ENCODE peak calls at places on chromosomes 13 and 19, in eight cellular contexts. One of them, this sample, is unnamed.

GRCh38 chr13:45195421-45195820 is 5.4 kb downstream of the KCTD4 start:
- DNase-seq in BE2C: no peak
- DNase-seq in SJCRH30: no peak
- DNase-seq in cardiac muscle cell: no peak
- DNase-seq in neural progenitor cell: no peak
- DNase-seq in GM23338: no peak
- DNase-seq in Panc1: no peak
- DNase-seq in left ventricle myocardium inferior: no peak
- DNase-seq in this sample: no peak

GRCh38 chr19:49835562-49835961 is 15.4 kb upstream of the PTOV1 start:
- DNase-seq in BE2C: no peak
- DNase-seq in SJCRH30: no peak
- DNase-seq in cardiac muscle cell: no peak
- DNase-seq in neural progenitor cell: no peak
- DNase-seq in GM23338: no peak
- DNase-seq in Panc1: no peak
- DNase-seq in left ventricle myocardium inferior: no peak
- DNase-seq in this sample: peak; percentile 49

GRCh38 chr13:20567881-20568528 is 1.0 kb downstream of the IFT88 start:
- DNase-seq in BE2C: no peak
- DNase-seq in SJCRH30: peak; percentile 19
- DNase-seq in cardiac muscle cell: no peak
- DNase-seq in neural progenitor cell: no peak
- DNase-seq in GM23338: no peak
- DNase-seq in Panc1: no peak
- DNase-seq in left ventricle myocardium inferior: no peak
- DNase-seq in this sample: no peak

GRCh38 chr19:44745386-44745831 is 3.1 kb upstream of the BCL3 start:
- DNase-seq in BE2C: peak; percentile 42
- DNase-seq in SJCRH30: peak; percentile 90
- DNase-seq in cardiac muscle cell: peak; percentile 92
- DNase-seq in neural progenitor cell: peak; percentile 22
- DNase-seq in GM23338: peak; percentile 52
- DNase-seq in Panc1: no peak
- DNase-seq in left ventricle myocardium inferior: peak; percentile 86
- DNase-seq in this sample: peak; percentile 79

GRCh38 chr19:45598267-45599011 is 3.6 kb downstream of the GPR4 start:
- DNase-seq in BE2C: no peak
- DNase-seq in SJCRH30: peak; percentile 26
- DNase-seq in cardiac muscle cell: peak; percentile 62
- DNase-seq in neural progenitor cell: no peak
- DNase-seq in GM23338: no peak
- DNase-seq in Panc1: no peak
- DNase-seq in left ventricle myocardium inferior: peak; percentile 34
- DNase-seq in this sample: peak; percentile 58

GRCh38 chr13:31276386-31276785 is 76.6 kb downstream of the B3GLCT start:
- DNase-seq in BE2C: no peak
- DNase-seq in SJCRH30: no peak
- DNase-seq in cardiac muscle cell: peak; percentile 31
- DNase-seq in neural progenitor cell: no peak
- DNase-seq in GM23338: no peak
- DNase-seq in Panc1: no peak
- DNase-seq in left ventricle myocardium inferior: no peak
- DNase-seq in this sample: no peak

GRCh38 chr13:79781829-79782540 is 301.0 kb downstream of the NDFIP2 start:
- DNase-seq in BE2C: no peak
- DNase-seq in SJCRH30: peak; percentile 35
- DNase-seq in cardiac muscle cell: no peak
- DNase-seq in neural progenitor cell: no peak
- DNase-seq in GM23338: no peak
- DNase-seq in Panc1: no peak
- DNase-seq in left ventricle myocardium inferior: no peak
- DNase-seq in this sample: no peak

GRCh38 chr19:32877323-32877912 is 7.9 kb upstream of the SLC7A9 start:
- DNase-seq in BE2C: no peak
- DNase-seq in SJCRH30: no peak
- DNase-seq in cardiac muscle cell: no peak
- DNase-seq in neural progenitor cell: no peak
- DNase-seq in GM23338: no peak
- DNase-seq in Panc1: no peak
- DNase-seq in left ventricle myocardium inferior: no peak
- DNase-seq in this sample: no peak

GRCh38 chr13:106033634-106034033 is 501.8 kb downstream of the EFNB2 start:
- DNase-seq in BE2C: no peak
- DNase-seq in SJCRH30: no peak
- DNase-seq in cardiac muscle cell: peak; percentile 87
- DNase-seq in neural progenitor cell: no peak
- DNase-seq in GM23338: peak; percentile 4
- DNase-seq in Panc1: no peak
- DNase-seq in left ventricle myocardium inferior: no peak
- DNase-seq in this sample: no peak

DNA sequence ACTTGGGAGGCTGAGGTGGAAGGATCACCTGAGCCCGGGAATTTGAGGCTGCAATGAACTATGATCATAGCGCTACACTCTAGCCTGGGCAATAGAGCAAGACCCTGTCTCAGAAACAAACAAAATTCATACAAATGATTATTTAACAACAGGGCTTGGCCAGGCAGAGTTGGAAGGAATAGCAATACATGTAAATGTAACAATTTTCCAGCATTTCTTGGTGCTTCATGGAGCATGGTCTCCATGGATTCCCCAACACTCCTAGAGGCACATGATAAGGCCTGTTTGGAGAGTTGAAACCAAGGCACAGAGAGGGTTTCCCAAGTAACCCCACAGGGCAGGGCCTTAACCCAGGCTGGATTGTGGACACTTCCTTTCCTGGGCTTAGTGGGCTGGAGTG is 10.2 kb downstream of the INSL3 start:
- DNase-seq in BE2C: no peak
- DNase-seq in SJCRH30: no peak
- DNase-seq in cardiac muscle cell: no peak
- DNase-seq in neural progenitor cell: no peak
- DNase-seq in GM23338: no peak
- DNase-seq in Panc1: no peak
- DNase-seq in left ventricle myocardium inferior: no peak
- DNase-seq in this sample: no peak
- H3K4me3 ChIP-seq in BE2C: no peak overlapping the region
- H3K4me3 ChIP-seq in SJCRH30: no peak overlapping the region
- H3K4me3 ChIP-seq in cardiac muscle cell: no peak overlapping the region
- H3K4me3 ChIP-seq in neural progenitor cell: no peak overlapping the region
- H3K4me3 ChIP-seq in GM23338: no peak overlapping the region
- H3K4me3 ChIP-seq in Panc1: no peak overlapping the region
- H3K4me3 ChIP-seq in left ventricle myocardium inferior: no peak overlapping the region
- H3K4me3 ChIP-seq in this sample: no peak overlapping the region

DNA sequence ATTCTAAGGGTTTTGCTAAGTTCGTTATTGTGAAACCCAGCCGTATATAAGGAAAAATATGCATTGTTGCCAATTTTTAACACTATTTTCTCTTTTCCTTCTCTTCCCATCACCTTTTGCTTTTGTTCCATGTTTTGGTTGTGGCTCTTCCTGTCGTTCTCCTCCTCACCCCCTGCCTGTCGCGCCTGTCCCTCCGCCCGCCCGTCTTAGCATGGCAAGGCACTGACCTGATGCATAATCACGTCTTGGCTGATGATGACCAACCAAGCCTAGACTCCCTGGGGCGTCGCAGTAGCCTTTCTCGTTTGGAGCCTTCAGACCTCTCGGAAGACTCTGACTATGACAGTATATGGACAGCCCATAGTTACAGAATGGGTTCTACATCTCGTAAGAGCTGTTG is 28.5 kb upstream of the TEX29 start:
- DNase-seq in BE2C: no peak
- DNase-seq in SJCRH30: no peak
- DNase-seq in cardiac muscle cell: no peak
- DNase-seq in neural progenitor cell: no peak
- DNase-seq in GM23338: no peak
- DNase-seq in Panc1: no peak
- DNase-seq in left ventricle myocardium inferior: no peak
- DNase-seq in this sample: no peak
- H3K36me3 ChIP-seq in BE2C: peaks cover 9% of the 10 kb centered on the region
- H3K36me3 ChIP-seq in SJCRH30: peaks cover 5% of the 10 kb centered on the region
- H3K36me3 ChIP-seq in cardiac muscle cell: peaks cover 20% of the 10 kb centered on the region
- H3K36me3 ChIP-seq in neural progenitor cell: peaks cover 5% of the 10 kb centered on the region
- H3K36me3 ChIP-seq in GM23338: no peaks in the 10 kb centered on the region
- H3K36me3 ChIP-seq in Panc1: no peaks in the 10 kb centered on the region
- H3K36me3 ChIP-seq in left ventricle myocardium inferior: peaks cover 89% of the 10 kb centered on the region
- H3K36me3 ChIP-seq in this sample: peaks cover 2% of the 10 kb centered on the region

GRCh38 chr13:112973577-112973951 is 4.5 kb downstream of the MCF2L start:
- DNase-seq in BE2C: no peak
- DNase-seq in SJCRH30: no peak
- DNase-seq in cardiac muscle cell: no peak
- DNase-seq in neural progenitor cell: no peak
- DNase-seq in GM23338: no peak
- DNase-seq in Panc1: no peak
- DNase-seq in left ventricle myocardium inferior: peak; percentile 12
- DNase-seq in this sample: no peak
- H3K27me3 ChIP-seq in BE2C: peaks cover 27% of the 10 kb centered on the region
- H3K27me3 ChIP-seq in SJCRH30: peaks cover 12% of the 10 kb centered on the region
- H3K27me3 ChIP-seq in cardiac muscle cell: peaks cover 13% of the 10 kb centered on the region
- H3K27me3 ChIP-seq in neural progenitor cell: peaks cover 26% of the 10 kb centered on the region
- H3K27me3 ChIP-seq in GM23338: peaks cover 4% of the 10 kb centered on the region
- H3K27me3 ChIP-seq in Panc1: peaks cover 9% of the 10 kb centered on the region
- H3K27me3 ChIP-seq in left ventricle myocardium inferior: peaks cover 22% of the 10 kb centered on the region
- H3K27me3 ChIP-seq in this sample: no peaks in the 10 kb centered on the region

GRCh38 chr19:54095136-54095858 is 5.3 kb downstream of the OSCAR start:
- DNase-seq in BE2C: no peak
- DNase-seq in SJCRH30: no peak
- DNase-seq in cardiac muscle cell: no peak
- DNase-seq in neural progenitor cell: no peak
- DNase-seq in GM23338: no peak
- DNase-seq in Panc1: no peak
- DNase-seq in left ventricle myocardium inferior: no peak
- DNase-seq in this sample: peak; percentile 54

GRCh38 chr19:54102421-54103169 is at the start of gene NDUFA3:
- DNase-seq in BE2C: peak; percentile 98
- DNase-seq in SJCRH30: peak; percentile 97
- DNase-seq in cardiac muscle cell: peak; percentile 99
- DNase-seq in neural progenitor cell: peak; percentile 99
- DNase-seq in GM23338: peak; percentile 99
- DNase-seq in Panc1: peak; percentile 95
- DNase-seq in left ventricle myocardium inferior: peak; percentile 98
- DNase-seq in this sample: peak; percentile 100

GRCh38 chr19:54100560-54100959 is at the start of gene OSCAR:
- DNase-seq in BE2C: peak; percentile 28
- DNase-seq in SJCRH30: peak; percentile 16
- DNase-seq in cardiac muscle cell: peak; percentile 10
- DNase-seq in neural progenitor cell: no peak
- DNase-seq in GM23338: no peak
- DNase-seq in Panc1: no peak
- DNase-seq in left ventricle myocardium inferior: no peak
- DNase-seq in this sample: peak; percentile 33

GRCh38 chr19:54094601-54095000 is 6.0 kb downstream of the OSCAR start:
- DNase-seq in BE2C: no peak
- DNase-seq in SJCRH30: no peak
- DNase-seq in cardiac muscle cell: no peak
- DNase-seq in neural progenitor cell: no peak
- DNase-seq in GM23338: peak; percentile 14
- DNase-seq in Panc1: no peak
- DNase-seq in left ventricle myocardium inferior: no peak
- DNase-seq in this sample: no peak

GRCh38 chr19:54096642-54097106 is 3.9 kb downstream of the OSCAR start:
- DNase-seq in BE2C: no peak
- DNase-seq in SJCRH30: no peak
- DNase-seq in cardiac muscle cell: peak; percentile 60
- DNase-seq in neural progenitor cell: peak; percentile 23
- DNase-seq in GM23338: peak; percentile 62
- DNase-seq in Panc1: no peak
- DNase-seq in left ventricle myocardium inferior: no peak
- DNase-seq in this sample: peak; percentile 74
- H3K4me3 ChIP-seq in BE2C: no peak overlapping the region
- H3K4me3 ChIP-seq in SJCRH30: no peak overlapping the region
- H3K4me3 ChIP-seq in cardiac muscle cell: no peak overlapping the region
- H3K4me3 ChIP-seq in neural progenitor cell: peak overlapping the region; percentile 40
- H3K4me3 ChIP-seq in GM23338: peak overlapping the region; percentile 76
- H3K4me3 ChIP-seq in Panc1: peak overlapping the region; percentile 74
- H3K4me3 ChIP-seq in left ventricle myocardium inferior: peak overlapping the region; percentile 25
- H3K4me3 ChIP-seq in this sample: peak overlapping the region; percentile 38

GRCh38 chr19:813359-814107 is 8.2 kb downstream of the PLPPR3 start:
- DNase-seq in BE2C: no peak
- DNase-seq in SJCRH30: no peak
- DNase-seq in cardiac muscle cell: no peak
- DNase-seq in neural progenitor cell: no peak
- DNase-seq in GM23338: peak; percentile 25
- DNase-seq in Panc1: no peak
- DNase-seq in left ventricle myocardium inferior: no peak
- DNase-seq in this sample: no peak
- H3K36me3 ChIP-seq in BE2C: peaks cover 62% of the 10 kb centered on the region
- H3K36me3 ChIP-seq in SJCRH30: peaks cover 48% of the 10 kb centered on the region
- H3K36me3 ChIP-seq in cardiac muscle cell: peaks cover 46% of the 10 kb centered on the region
- H3K36me3 ChIP-seq in neural progenitor cell: peaks cover 3% of the 10 kb centered on the region
- H3K36me3 ChIP-seq in GM23338: peaks cover 24% of the 10 kb centered on the region
- H3K36me3 ChIP-seq in Panc1: peaks cover 3% of the 10 kb centered on the region
- H3K36me3 ChIP-seq in left ventricle myocardium inferior: peaks cover 47% of the 10 kb centered on the region
- H3K36me3 ChIP-seq in this sample: peaks cover 15% of the 10 kb centered on the region

GRCh38 chr19:35510626-35510964 is 2.9 kb downstream of the DMKN start:
- DNase-seq in BE2C: no peak
- DNase-seq in SJCRH30: no peak
- DNase-seq in cardiac muscle cell: no peak
- DNase-seq in neural progenitor cell: no peak
- DNase-seq in GM23338: no peak
- DNase-seq in Panc1: no peak
- DNase-seq in left ventricle myocardium inferior: no peak
- DNase-seq in this sample: no peak
- H3K27me3 ChIP-seq in BE2C: peaks cover 69% of the 10 kb centered on the region
- H3K27me3 ChIP-seq in SJCRH30: peaks cover 59% of the 10 kb centered on the region
- H3K27me3 ChIP-seq in cardiac muscle cell: peaks cover 5% of the 10 kb centered on the region
- H3K27me3 ChIP-seq in neural progenitor cell: peaks cover 28% of the 10 kb centered on the region
- H3K27me3 ChIP-seq in GM23338: peaks cover 2% of the 10 kb centered on the region
- H3K27me3 ChIP-seq in Panc1: peaks cover 16% of the 10 kb centered on the region
- H3K27me3 ChIP-seq in left ventricle myocardium inferior: peaks cover 93% of the 10 kb centered on the region
- H3K27me3 ChIP-seq in this sample: peaks cover 4% of the 10 kb centered on the region

GRCh38 chr19:844300-844971 is 3.6 kb downstream of the PRTN3 start:
- DNase-seq in BE2C: no peak
- DNase-seq in SJCRH30: no peak
- DNase-seq in cardiac muscle cell: no peak
- DNase-seq in neural progenitor cell: peak; percentile 46
- DNase-seq in GM23338: no peak
- DNase-seq in Panc1: no peak
- DNase-seq in left ventricle myocardium inferior: no peak
- DNase-seq in this sample: peak; percentile 74

GRCh38 chr19:845707-846481 is 5.1 kb downstream of the PRTN3 start:
- DNase-seq in BE2C: no peak
- DNase-seq in SJCRH30: no peak
- DNase-seq in cardiac muscle cell: no peak
- DNase-seq in neural progenitor cell: peak; percentile 39
- DNase-seq in GM23338: no peak
- DNase-seq in Panc1: no peak
- DNase-seq in left ventricle myocardium inferior: no peak
- DNase-seq in this sample: no peak

GRCh38 chr19:843180-843835 is 2.5 kb downstream of the PRTN3 start:
- DNase-seq in BE2C: no peak
- DNase-seq in SJCRH30: no peak
- DNase-seq in cardiac muscle cell: no peak
- DNase-seq in neural progenitor cell: peak; percentile 79
- DNase-seq in GM23338: peak; percentile 79
- DNase-seq in Panc1: no peak
- DNase-seq in left ventricle myocardium inferior: no peak
- DNase-seq in this sample: peak; percentile 87

GRCh38 chr19:840519-841206 is at the start of gene PRTN3:
- DNase-seq in BE2C: no peak
- DNase-seq in SJCRH30: no peak
- DNase-seq in cardiac muscle cell: no peak
- DNase-seq in neural progenitor cell: no peak
- DNase-seq in GM23338: no peak
- DNase-seq in Panc1: no peak
- DNase-seq in left ventricle myocardium inferior: no peak
- DNase-seq in this sample: no peak

GRCh38 chr19:843836-844299 is 3.1 kb downstream of the PRTN3 start:
- DNase-seq in BE2C: no peak
- DNase-seq in SJCRH30: no peak
- DNase-seq in cardiac muscle cell: no peak
- DNase-seq in neural progenitor cell: peak; percentile 42
- DNase-seq in GM23338: no peak
- DNase-seq in Panc1: no peak
- DNase-seq in left ventricle myocardium inferior: no peak
- DNase-seq in this sample: peak; percentile 73
- H3K4me3 ChIP-seq in BE2C: no peak overlapping the region
- H3K4me3 ChIP-seq in SJCRH30: no peak overlapping the region
- H3K4me3 ChIP-seq in cardiac muscle cell: peak overlapping the region; percentile 15
- H3K4me3 ChIP-seq in neural progenitor cell: peak overlapping the region; percentile 41
- H3K4me3 ChIP-seq in GM23338: peak overlapping the region; percentile 49
- H3K4me3 ChIP-seq in Panc1: peak overlapping the region; percentile 45
- H3K4me3 ChIP-seq in left ventricle myocardium inferior: peak overlapping the region; percentile 49
- H3K4me3 ChIP-seq in this sample: peak overlapping the region; percentile 32

This sample was measured in H7.